ENCODE peak calls at places on chromosome 4, in seven cellular contexts. Y, S, V, A, T, H and U are unnamed samples.
A peak's percentile ranks its signal among the peaks of the same experiment; 100 is the strongest.

GRCh38 chr4:174474457-174475075 is 47.7 kb downstream of the HPGD start:
- DNase-seq in S (no peak), V (peak; percentile 72), A (peak; percentile 35), Y (no peak), H (no peak), T (no peak), U (peak; percentile 13)

GRCh38 chr4:86822136-86822535 is 27.0 kb downstream of the SLC10A6 start:
- DNase-seq in Y (no peak), S (no peak), V (no peak), T (no peak), H (no peak), A (no peak), U (no peak)

GRCh38 chr4:26857278-26858034 is 3.2 kb upstream of the STIM2 start:
- DNase-seq in V (peak; percentile 93), S (peak; percentile 94), Y (peak; percentile 89), A (peak; percentile 84), H (peak; percentile 92), T (peak; percentile 93), U (peak; percentile 85)

GRCh38 chr4:186724048-186724860 is 598 bp upstream of the FAT1 start:
- DNase-seq in S (peak; percentile 67), H (peak; percentile 60), A (peak; percentile 83), Y (peak; percentile 39), T (peak; percentile 58), V (peak; percentile 88), U (peak; percentile 75)

GRCh38 chr4:20395160-20395773 is 143.6 kb downstream of the SLIT2 start:
- DNase-seq in Y (peak; percentile 26), T (peak; percentile 44), A (peak; percentile 72), V (peak; percentile 90), H (no peak), S (peak; percentile 34), U (peak; percentile 73)

GRCh38 chr4:48369771-48370170 is 28.4 kb downstream of the SLAIN2 start:
- DNase-seq in Y (no peak), T (no peak), A (no peak), H (no peak), S (no peak), V (no peak), U (no peak)

GRCh38 chr4:75995727-75996126 is 5.0 kb upstream of the SDAD1 start:
- DNase-seq in H (peak; percentile 45), T (no peak), V (peak; percentile 61), Y (peak; percentile 52), S (peak; percentile 9), A (no peak), U (peak; percentile 67)

GRCh38 chr4:152591361-152591760 is 55.5 kb upstream of the FBXW7 start:
- DNase-seq in T (peak; percentile 63), Y (peak; percentile 42), H (no peak), V (peak; percentile 96), A (peak; percentile 85), S (peak; percentile 54), U (peak; percentile 74)

GRCh38 chr4:24655326-24655725 is 71.0 kb upstream of the DHX15 start:
- DNase-seq in A (no peak), V (no peak), T (no peak), H (no peak), Y (no peak), S (no peak), U (no peak)

GRCh38 chr4:150318971-150319370 is 240.7 kb downstream of the DCLK2 start:
- DNase-seq in T (no peak), S (no peak), Y (no peak), V (peak; percentile 81), H (no peak), A (no peak), U (no peak)

GRCh38 chr4:108477527-108478108 is 142.8 kb upstream of the RPL34 start:
- DNase-seq in V (no peak), T (no peak), A (no peak), S (no peak), Y (no peak), H (no peak), U (no peak)

GRCh38 chr4:88720749-88721428 is 23.3 kb upstream of the NAP1L5 start:
- DNase-seq in H (no peak), A (no peak), Y (no peak), V (peak; percentile 24), T (no peak), S (no peak), U (no peak)

GRCh38 chr4:38926917-38927316 is 59.3 kb downstream of the FAM114A1 start:
- DNase-seq in S (no peak), T (no peak), V (no peak), A (no peak), Y (no peak), H (no peak), U (no peak)

DNA sequence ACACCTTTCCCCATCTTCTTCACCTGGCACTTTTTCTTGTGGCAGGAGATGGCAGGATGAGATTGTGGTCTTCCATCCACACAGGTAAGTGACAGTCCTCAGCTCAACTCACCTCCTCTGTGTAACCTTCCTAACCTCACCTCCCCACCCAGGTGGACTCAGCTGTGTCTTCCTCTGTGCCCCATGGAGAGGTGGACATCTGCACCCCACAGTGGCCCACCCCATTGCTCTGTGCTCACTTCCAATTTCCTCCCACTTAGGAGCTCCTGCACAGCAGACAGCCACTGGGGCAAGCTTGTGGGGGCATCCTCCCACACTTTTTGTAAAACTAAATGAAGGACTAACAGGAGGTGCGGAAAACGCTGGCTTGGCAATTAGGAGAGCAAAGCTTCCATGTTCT is 61.6 kb downstream of the MSX1 start:
- DNase-seq in Y (no peak), H (no peak), V (peak; percentile 14), A (no peak), S (no peak), T (no peak), U (no peak)
- H3K27me3 ChIP-seq in Y (no peaks in the 10 kb centered on the region), H (no peaks in the 10 kb centered on the region), V (peaks cover 54% of the 10 kb centered on the region), A (no peaks in the 10 kb centered on the region), S (no peaks in the 10 kb centered on the region), T (no peaks in the 10 kb centered on the region), U (peaks cover 8% of the 10 kb centered on the region)

DNA sequence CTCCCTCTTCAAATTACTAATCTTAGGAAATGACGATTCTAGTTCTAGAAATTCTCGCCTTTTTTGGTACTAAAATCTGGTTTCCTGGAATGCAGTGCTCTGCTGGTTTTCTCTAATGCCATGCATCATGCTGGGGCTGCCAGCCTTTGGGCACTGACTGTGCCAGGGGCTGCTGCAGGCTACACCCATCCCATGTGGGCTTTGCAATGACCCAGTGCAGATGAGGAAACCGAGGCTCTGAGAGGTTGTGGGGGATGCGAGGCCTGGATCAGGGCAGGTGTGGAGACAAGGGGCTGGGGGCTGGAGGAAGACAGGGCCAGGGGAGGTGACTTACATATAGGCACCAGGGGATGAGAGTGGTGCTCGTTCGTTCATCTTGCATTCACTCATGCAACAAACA is 95.3 kb downstream of the HMX1 start:
- DNase-seq in S (no peak), H (no peak), T (no peak), V (no peak), A (no peak), Y (no peak), U (no peak)
- H3K9me3 ChIP-seq in S (no peaks in the 10 kb centered on the region), H (no peaks in the 10 kb centered on the region), T (no peaks in the 10 kb centered on the region), V (no peaks in the 10 kb centered on the region), A (no peaks in the 10 kb centered on the region), Y (peaks cover 46% of the 10 kb centered on the region), U (no peaks in the 10 kb centered on the region)

GRCh38 chr4:99024481-99025275 is 29.2 kb downstream of the METAP1 start:
- DNase-seq in H (no peak), Y (peak; percentile 16), S (peak; percentile 44), A (no peak), T (peak; percentile 48), V (no peak), U (peak; percentile 4)
- TF ChIP-seq CTCF in H (no peak), Y (no peak), S (peak; percentile 10), A (no peak), T (no peak), V (no peak), U (no peak)

GRCh38 chr4:13933163-13933562 is 305.6 kb upstream of the BOD1L1 start:
- DNase-seq in T (no peak), A (no peak), S (no peak), H (no peak), Y (peak; percentile 40), V (no peak), U (no peak)

GRCh38 chr4:13928214-13928613 is 300.7 kb upstream of the BOD1L1 start:
- DNase-seq in A (no peak), S (no peak), T (no peak), H (no peak), Y (no peak), V (no peak), U (no peak)

DNA sequence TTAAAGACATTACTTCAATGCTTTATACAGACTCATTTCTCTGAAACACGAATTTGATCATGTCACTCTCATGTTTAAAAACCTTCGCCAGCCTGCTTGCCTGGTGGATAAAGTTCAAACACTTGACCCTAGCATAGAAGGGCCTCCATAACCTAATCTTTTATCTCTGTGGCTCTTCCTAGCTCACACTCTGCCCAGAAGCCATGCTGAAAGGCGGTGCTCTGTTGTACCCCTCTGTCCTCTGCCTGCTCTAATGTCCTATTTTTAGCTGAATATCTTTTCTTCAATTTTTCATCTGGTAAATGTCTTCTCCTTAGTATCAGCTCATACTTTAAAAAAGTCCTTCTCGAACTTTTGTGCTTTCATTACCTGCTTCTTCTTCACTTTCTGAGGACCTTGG is 302.6 kb upstream of the BOD1L1 start:
- DNase-seq in S (no peak), H (no peak), T (no peak), V (no peak), Y (no peak), A (no peak), U (no peak)
- H3K27me3 ChIP-seq in S (no peaks in the 10 kb centered on the region), H (no peaks in the 10 kb centered on the region), T (no peaks in the 10 kb centered on the region), V (no peaks in the 10 kb centered on the region), Y (no peaks in the 10 kb centered on the region), A (no peaks in the 10 kb centered on the region), U (no peaks in the 10 kb centered on the region)

GRCh38 chr4:8742546-8742945 is 129.1 kb downstream of the HMX1 start:
- DNase-seq in S (no peak), H (no peak), Y (no peak), A (no peak), T (no peak), V (peak; percentile 20), U (no peak)
- H3K9me3 ChIP-seq in S (no peaks in the 10 kb centered on the region), H (no peaks in the 10 kb centered on the region), Y (peaks cover 52% of the 10 kb centered on the region), A (no peaks in the 10 kb centered on the region), T (no peaks in the 10 kb centered on the region), V (no peaks in the 10 kb centered on the region), U (no peaks in the 10 kb centered on the region)

GRCh38 chr4:121823505-121824170 is at the start of gene CCNA2:
- DNase-seq in T (peak; percentile 97), Y (peak; percentile 97), H (peak; percentile 94), V (peak; percentile 99), A (peak; percentile 98), S (peak; percentile 97), U (peak; percentile 99)

GRCh38 chr4:121824950-121825349 is 1.3 kb upstream of the CCNA2 start:
- DNase-seq in V (no peak), T (no peak), Y (no peak), H (no peak), A (no peak), S (no peak), U (no peak)

GRCh38 chr4:121822047-121822446 is 1.6 kb downstream of the CCNA2 start:
- DNase-seq in S (no peak), Y (no peak), V (no peak), H (no peak), A (no peak), T (no peak), U (no peak)

GRCh38 chr4:121824171-121824527 is 466 bp upstream of the CCNA2 start:
- DNase-seq in T (no peak), S (no peak), V (no peak), Y (no peak), H (no peak), A (no peak), U (no peak)

GRCh38 chr4:121822796-121823504 is 733 bp downstream of the CCNA2 start:
- DNase-seq in T (peak; percentile 25), H (peak; percentile 54), V (peak; percentile 74), S (peak; percentile 11), Y (peak; percentile 10), A (peak; percentile 32), U (peak; percentile 52)
- TF ChIP-seq CTCF in T (no peak), H (peak; percentile 51), V (peak; percentile 49), S (no peak), Y (no peak), A (peak; percentile 25), U (peak; percentile 34)